ENCODE peak calls at places on chromosomes 13 and 19, in five cellular contexts. One of them, this sample, is unnamed.

GRCh38 chr13:93108111-93108581 is 118.5 kb upstream of the GPC6 start:
- DNase-seq in AG09309: no peak
- DNase-seq in AG04450: no peak
- DNase-seq in dorsolateral prefrontal cortex: no peak
- DNase-seq in lower lobe of right lung: no peak
- DNase-seq in this sample: no peak

GRCh38 chr19:39833464-39834286 is at the start of gene DYRK1B:
- DNase-seq in AG09309: peak; percentile 84
- DNase-seq in AG04450: peak; percentile 96
- DNase-seq in dorsolateral prefrontal cortex: peak; percentile 98
- DNase-seq in lower lobe of right lung: peak; percentile 98
- DNase-seq in this sample: peak; percentile 95

GRCh38 chr19:6519289-6519688 is 11.5 kb upstream of the TNFSF9 start:
- DNase-seq in AG09309: peak; percentile 39
- DNase-seq in AG04450: no peak
- DNase-seq in dorsolateral prefrontal cortex: no peak
- DNase-seq in lower lobe of right lung: no peak
- DNase-seq in this sample: no peak

GRCh38 chr19:8515317-8515716 is 1.4 kb upstream of the ZNF414 start:
- DNase-seq in AG09309: no peak
- DNase-seq in AG04450: no peak
- DNase-seq in dorsolateral prefrontal cortex: no peak
- DNase-seq in lower lobe of right lung: peak; percentile 74
- DNase-seq in this sample: no peak

GRCh38 chr13:109454167-109454917 is 332.0 kb downstream of the IRS2 start:
- DNase-seq in AG09309: no peak
- DNase-seq in AG04450: no peak
- DNase-seq in dorsolateral prefrontal cortex: no peak
- DNase-seq in lower lobe of right lung: no peak
- DNase-seq in this sample: peak; percentile 7

GRCh38 chr19:48844472-48844871 is 8.2 kb upstream of the HSD17B14 start:
- DNase-seq in AG09309: no peak
- DNase-seq in AG04450: peak; percentile 16
- DNase-seq in dorsolateral prefrontal cortex: no peak
- DNase-seq in lower lobe of right lung: no peak
- DNase-seq in this sample: no peak

GRCh38 chr13:96532804-96533203 is 442.9 kb downstream of the HS6ST3 start:
- DNase-seq in AG09309: no peak
- DNase-seq in AG04450: no peak
- DNase-seq in dorsolateral prefrontal cortex: no peak
- DNase-seq in lower lobe of right lung: no peak
- DNase-seq in this sample: no peak

GRCh38 chr19:41377977-41378707 is 1.8 kb downstream of the TMEM91 start:
- DNase-seq in AG09309: no peak
- DNase-seq in AG04450: no peak
- DNase-seq in dorsolateral prefrontal cortex: no peak
- DNase-seq in lower lobe of right lung: no peak
- DNase-seq in this sample: no peak

GRCh38 chr13:96214804-96215445 is 125.0 kb downstream of the HS6ST3 start:
- DNase-seq in AG09309: no peak
- DNase-seq in AG04450: no peak
- DNase-seq in dorsolateral prefrontal cortex: no peak
- DNase-seq in lower lobe of right lung: no peak
- DNase-seq in this sample: no peak

DNA sequence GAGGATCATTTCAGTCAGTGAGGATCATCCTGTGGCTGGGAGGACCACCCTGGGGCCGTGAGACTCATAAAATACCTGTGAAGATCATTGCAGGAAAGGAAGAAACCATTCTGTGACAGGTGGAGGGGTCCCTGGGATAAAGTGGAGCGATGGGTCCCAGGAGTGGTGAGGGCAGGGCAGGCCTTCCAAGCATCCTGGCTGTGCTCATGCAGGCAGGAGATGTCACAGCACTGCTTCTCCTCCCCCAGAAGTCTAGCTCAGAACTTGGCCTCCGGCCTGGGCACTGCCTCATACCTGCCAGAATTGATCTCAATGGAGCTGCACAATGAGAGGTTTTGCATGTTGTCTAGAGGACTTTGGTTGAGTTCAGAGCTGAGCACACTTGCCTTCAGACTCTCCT is 11.1 kb downstream of the KLK1 start:
- DNase-seq in AG09309: no peak
- DNase-seq in AG04450: no peak
- DNase-seq in dorsolateral prefrontal cortex: no peak
- DNase-seq in lower lobe of right lung: no peak
- DNase-seq in this sample: no peak
- H3K4me3 ChIP-seq in AG09309: no peak overlapping the region
- H3K4me3 ChIP-seq in AG04450: no peak overlapping the region
- H3K4me3 ChIP-seq in dorsolateral prefrontal cortex: no peak overlapping the region
- H3K4me3 ChIP-seq in lower lobe of right lung: no peak overlapping the region
- H3K4me3 ChIP-seq in this sample: no peak overlapping the region

GRCh38 chr19:17292301-17293074 is 10.7 kb downstream of the ABHD8 start:
- DNase-seq in AG09309: no peak
- DNase-seq in AG04450: peak; percentile 59
- DNase-seq in dorsolateral prefrontal cortex: peak; percentile 68
- DNase-seq in lower lobe of right lung: peak; percentile 77
- DNase-seq in this sample: no peak
- H3K4me3 ChIP-seq in AG09309: peak overlapping the region; percentile 44
- H3K4me3 ChIP-seq in AG04450: peak overlapping the region; percentile 63
- H3K4me3 ChIP-seq in dorsolateral prefrontal cortex: peak overlapping the region; percentile 22
- H3K4me3 ChIP-seq in lower lobe of right lung: peak overlapping the region; percentile 67
- H3K4me3 ChIP-seq in this sample: peak overlapping the region; percentile 82

DNA sequence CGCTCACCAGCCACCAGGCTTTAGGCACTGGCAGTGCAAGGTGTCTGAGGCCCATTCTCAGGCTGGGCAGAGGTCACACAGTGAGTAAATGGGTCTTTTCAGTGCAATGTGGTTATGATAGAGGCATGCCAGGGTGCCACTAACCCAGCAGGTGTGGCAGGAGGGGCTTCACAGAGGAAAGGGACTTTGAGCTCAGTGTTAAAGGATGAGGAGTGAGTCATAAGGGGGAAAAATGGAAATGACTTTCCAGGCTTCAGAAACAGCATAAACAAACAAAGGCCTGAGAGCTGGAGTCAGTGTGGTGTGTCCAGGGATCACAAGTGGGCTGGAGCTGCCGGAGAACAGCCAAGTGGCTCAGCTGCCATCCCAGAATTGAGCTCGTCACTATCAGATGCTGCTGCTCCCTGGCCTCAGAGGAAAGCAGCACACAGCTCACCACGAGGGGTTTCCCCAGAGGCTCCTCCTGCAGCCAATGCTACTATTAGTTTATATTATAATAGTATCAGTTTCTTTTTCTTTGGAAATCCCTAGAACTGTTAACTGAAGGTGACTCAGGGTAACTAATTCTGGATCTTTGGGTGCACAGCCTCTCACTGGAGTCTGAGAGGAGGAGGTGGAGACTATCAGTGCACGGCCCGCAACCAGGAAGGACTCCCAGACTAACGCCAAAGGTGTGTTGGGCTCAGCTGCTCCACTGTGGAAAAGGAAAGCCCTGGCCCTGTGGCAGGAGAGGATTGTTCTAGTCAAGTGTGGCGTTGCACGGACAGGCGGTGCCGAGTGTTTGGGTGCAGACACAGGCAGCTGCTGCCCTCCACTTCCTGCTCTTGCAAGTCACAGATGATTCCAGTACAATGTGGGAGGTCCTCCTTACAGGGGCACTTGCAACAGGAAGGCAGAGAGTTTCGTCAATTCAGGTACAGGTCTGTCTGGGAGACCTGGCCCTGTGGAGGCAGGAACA is 39.5 kb downstream of the DHRS12 start:
- DNase-seq in AG09309: peak; percentile 28
- DNase-seq in AG04450: peak; percentile 77
- DNase-seq in dorsolateral prefrontal cortex: peak; percentile 73
- DNase-seq in lower lobe of right lung: no peak
- DNase-seq in this sample: no peak
- H3K4me3 ChIP-seq in AG09309: no peak overlapping the region
- H3K4me3 ChIP-seq in AG04450: peak overlapping the region; percentile 39
- H3K4me3 ChIP-seq in dorsolateral prefrontal cortex: no peak overlapping the region
- H3K4me3 ChIP-seq in lower lobe of right lung: peak overlapping the region; percentile 27
- H3K4me3 ChIP-seq in this sample: peak overlapping the region; percentile 37

DNA sequence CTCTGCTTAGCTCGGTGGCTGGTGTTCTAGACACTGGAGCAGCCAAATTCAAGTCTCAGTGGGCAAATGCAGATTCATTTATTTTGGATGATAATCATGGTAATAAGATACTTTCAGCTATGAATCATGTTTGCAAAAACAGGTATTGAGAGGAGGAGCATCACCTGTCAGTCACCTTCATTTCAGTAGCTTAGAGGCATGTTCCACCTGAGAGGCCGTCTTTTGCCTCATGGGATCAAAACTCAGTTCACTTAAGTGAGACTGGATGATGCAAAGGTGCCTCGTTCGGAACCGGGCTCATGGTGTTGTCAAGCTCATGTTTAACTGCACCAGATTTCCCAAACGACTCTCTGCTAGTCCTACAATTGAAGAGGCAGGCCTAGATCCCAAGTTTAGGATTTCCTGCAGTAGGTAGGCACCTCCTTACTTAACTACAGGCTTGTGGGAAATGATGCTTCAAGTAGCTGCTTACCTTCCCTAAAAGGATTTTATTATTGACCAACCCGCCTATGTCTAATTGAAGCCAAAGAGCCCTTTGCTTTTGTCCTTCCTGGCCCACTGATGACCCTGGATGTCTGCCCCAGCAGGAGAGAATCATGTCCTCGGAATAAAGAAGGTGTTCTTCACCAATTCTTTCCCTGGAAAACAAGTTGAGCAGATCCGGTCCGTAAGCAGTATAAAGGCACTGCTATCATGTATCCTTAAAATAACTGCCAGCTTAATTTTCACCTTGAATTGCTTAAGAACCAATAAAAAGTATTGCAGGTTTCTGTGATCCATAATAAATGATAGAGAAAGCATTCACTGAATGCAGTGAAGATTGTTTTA is 60.0 kb downstream of the ZAR1L start:
- DNase-seq in AG09309: no peak
- DNase-seq in AG04450: no peak
- DNase-seq in dorsolateral prefrontal cortex: no peak
- DNase-seq in lower lobe of right lung: no peak
- DNase-seq in this sample: no peak
- H3K4me3 ChIP-seq in AG09309: no peak overlapping the region
- H3K4me3 ChIP-seq in AG04450: no peak overlapping the region
- H3K4me3 ChIP-seq in dorsolateral prefrontal cortex: no peak overlapping the region
- H3K4me3 ChIP-seq in lower lobe of right lung: peak overlapping the region; percentile 49
- H3K4me3 ChIP-seq in this sample: peak overlapping the region; percentile 75

DNA sequence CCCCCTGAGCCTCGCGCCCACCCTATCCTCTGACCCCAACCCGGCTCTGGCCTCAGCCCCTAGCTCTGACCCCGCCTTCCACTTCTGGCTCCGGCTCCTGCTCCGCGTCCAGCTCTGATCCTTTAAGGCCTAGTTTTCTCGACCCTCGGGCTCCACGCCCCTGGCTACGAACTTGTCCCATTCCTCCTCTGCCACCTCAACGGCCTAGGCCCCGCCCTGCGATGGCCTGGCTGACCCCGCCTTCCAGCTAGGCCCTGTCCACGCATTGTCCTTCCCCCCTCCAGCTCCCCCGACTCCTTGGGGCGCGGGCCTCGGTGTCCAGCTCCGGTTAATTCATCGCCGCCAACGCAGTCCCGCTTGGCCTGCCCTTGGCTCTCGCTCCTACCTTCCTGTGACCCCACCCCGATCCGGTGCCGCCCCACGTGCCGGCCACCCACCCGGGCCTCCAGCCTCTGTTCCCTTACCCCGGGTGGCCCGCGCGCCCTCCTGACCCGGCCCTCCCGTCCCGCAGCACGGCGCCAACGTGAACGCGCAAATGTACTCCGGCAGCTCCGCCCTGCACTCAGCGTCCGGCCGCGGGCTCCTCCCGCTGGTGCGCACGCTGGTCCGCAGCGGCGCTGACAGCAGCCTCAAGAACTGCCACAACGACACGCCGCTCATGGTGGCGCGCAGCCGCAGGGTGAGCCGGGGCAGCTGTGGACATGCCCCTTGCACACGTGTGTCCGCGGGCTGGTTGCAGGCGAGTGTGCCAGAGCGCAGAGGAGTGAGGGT is 9.4 kb downstream of the BCL3 start:
- DNase-seq in AG09309: no peak
- DNase-seq in AG04450: no peak
- DNase-seq in dorsolateral prefrontal cortex: peak; percentile 55
- DNase-seq in lower lobe of right lung: peak; percentile 80
- DNase-seq in this sample: no peak
- H3K4me3 ChIP-seq in AG09309: no peak overlapping the region
- H3K4me3 ChIP-seq in AG04450: peak overlapping the region; percentile 58
- H3K4me3 ChIP-seq in dorsolateral prefrontal cortex: peak overlapping the region; percentile 42
- H3K4me3 ChIP-seq in lower lobe of right lung: peak overlapping the region; percentile 52
- H3K4me3 ChIP-seq in this sample: peak overlapping the region; percentile 71

GRCh38 chr19:55605637-55606470 is at the start of gene ZNF865:
- DNase-seq in AG09309: no peak
- DNase-seq in AG04450: peak; percentile 67
- DNase-seq in dorsolateral prefrontal cortex: peak; percentile 70
- DNase-seq in lower lobe of right lung: peak; percentile 82
- DNase-seq in this sample: no peak

GRCh38 chr19:55609326-55609725 is 3.9 kb downstream of the ZNF865 start:
- DNase-seq in AG09309: no peak
- DNase-seq in AG04450: no peak
- DNase-seq in dorsolateral prefrontal cortex: no peak
- DNase-seq in lower lobe of right lung: no peak
- DNase-seq in this sample: no peak

GRCh38 chr19:55605207-55605636 is 225 bp upstream of the ZNF865 start:
- DNase-seq in AG09309: peak; percentile 71
- DNase-seq in AG04450: peak; percentile 94
- DNase-seq in dorsolateral prefrontal cortex: peak; percentile 95
- DNase-seq in lower lobe of right lung: peak; percentile 98
- DNase-seq in this sample: peak; percentile 91

GRCh38 chr19:55606471-55606787 is 982 bp downstream of the ZNF865 start:
- DNase-seq in AG09309: no peak
- DNase-seq in AG04450: no peak
- DNase-seq in dorsolateral prefrontal cortex: no peak
- DNase-seq in lower lobe of right lung: no peak
- DNase-seq in this sample: no peak

DNA sequence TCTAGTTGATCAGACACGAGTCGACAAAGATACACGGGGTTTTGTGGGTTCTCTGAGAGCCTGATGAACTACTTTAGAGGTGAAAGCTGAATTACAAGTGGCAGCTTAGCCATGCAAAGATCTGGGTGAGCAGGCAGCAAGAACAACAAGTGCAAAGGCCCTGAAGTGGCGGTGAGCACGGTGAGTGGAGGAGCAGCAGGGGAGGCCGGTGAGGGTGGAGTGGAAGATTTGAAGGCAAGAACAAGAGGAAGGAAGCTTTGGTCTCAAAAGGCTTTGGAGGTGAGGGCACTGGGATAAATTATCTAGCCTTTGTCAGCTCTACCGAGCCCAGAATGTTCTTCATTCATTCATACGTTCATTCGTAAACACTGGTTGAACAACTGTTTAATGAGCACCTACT is 1.4 kb downstream of the ZNF865 start:
- DNase-seq in AG09309: no peak
- DNase-seq in AG04450: no peak
- DNase-seq in dorsolateral prefrontal cortex: no peak
- DNase-seq in lower lobe of right lung: no peak
- DNase-seq in this sample: no peak
- H3K4me3 ChIP-seq in AG09309: peak overlapping the region; percentile 85
- H3K4me3 ChIP-seq in AG04450: peak overlapping the region; percentile 73
- H3K4me3 ChIP-seq in dorsolateral prefrontal cortex: peak overlapping the region; percentile 72
- H3K4me3 ChIP-seq in lower lobe of right lung: peak overlapping the region; percentile 83
- H3K4me3 ChIP-seq in this sample: peak overlapping the region; percentile 88